ENCODE peak calls at places on chromosome 19, in five cellular contexts. One of them, this sample, is unnamed.

GRCh38 chr19:3132971-3133792 is 2.7 kb upstream of the GNA15 start:
- DNase-seq in non-pigmented ciliary epithelial cell: peak
- DNase-seq in neural crest cell: no peak
- DNase-seq in activated CD8-positive, alpha-beta memory T cell treated with anti-CD3 and anti-CD28 coated beads for 4 hours: peak
- DNase-seq in Right ventricle myocardium superior: peak
- DNase-seq in this sample: peak

GRCh38 chr19:5131866-5132561 is 163.1 kb downstream of the KDM4B start:
- DNase-seq in Right ventricle myocardium superior: no peak
- DNase-seq in non-pigmented ciliary epithelial cell: no peak
- DNase-seq in activated CD8-positive, alpha-beta memory T cell treated with anti-CD3 and anti-CD28 coated beads for 4 hours: no peak
- DNase-seq in neural crest cell: no peak
- DNase-seq in this sample: peak

GRCh38 chr19:41225238-41226052 is 6.4 kb downstream of the AXL start:
- DNase-seq in non-pigmented ciliary epithelial cell: peak
- DNase-seq in activated CD8-positive, alpha-beta memory T cell treated with anti-CD3 and anti-CD28 coated beads for 4 hours: peak
- DNase-seq in neural crest cell: no peak
- DNase-seq in Right ventricle myocardium superior: no peak
- DNase-seq in this sample: no peak

GRCh38 chr19:47230122-47230920 is 678 bp downstream of the BBC3 start:
- DNase-seq in non-pigmented ciliary epithelial cell: no peak
- DNase-seq in activated CD8-positive, alpha-beta memory T cell treated with anti-CD3 and anti-CD28 coated beads for 4 hours: no peak
- DNase-seq in neural crest cell: peak
- DNase-seq in Right ventricle myocardium superior: peak
- DNase-seq in this sample: peak

GRCh38 chr19:48403606-48404005 is 10.1 kb downstream of the GRIN2D start:
- DNase-seq in neural crest cell: no peak
- DNase-seq in non-pigmented ciliary epithelial cell: no peak
- DNase-seq in Right ventricle myocardium superior: peak
- DNase-seq in activated CD8-positive, alpha-beta memory T cell treated with anti-CD3 and anti-CD28 coated beads for 4 hours: peak
- DNase-seq in this sample: peak

GRCh38 chr19:17755977-17756670 is 4.8 kb downstream of the FCHO1 start:
- DNase-seq in activated CD8-positive, alpha-beta memory T cell treated with anti-CD3 and anti-CD28 coated beads for 4 hours: no peak
- DNase-seq in non-pigmented ciliary epithelial cell: no peak
- DNase-seq in neural crest cell: peak
- DNase-seq in Right ventricle myocardium superior: no peak
- DNase-seq in this sample: peak

GRCh38 chr19:18284710-18285430 is 3.4 kb upstream of the JUND start:
- DNase-seq in neural crest cell: no peak
- DNase-seq in Right ventricle myocardium superior: no peak
- DNase-seq in activated CD8-positive, alpha-beta memory T cell treated with anti-CD3 and anti-CD28 coated beads for 4 hours: no peak
- DNase-seq in non-pigmented ciliary epithelial cell: no peak
- DNase-seq in this sample: no peak

GRCh38 chr19:10699650-10700335 is 1.4 kb upstream of the QTRT1 start:
- DNase-seq in activated CD8-positive, alpha-beta memory T cell treated with anti-CD3 and anti-CD28 coated beads for 4 hours: peak
- DNase-seq in non-pigmented ciliary epithelial cell: no peak
- DNase-seq in Right ventricle myocardium superior: no peak
- DNase-seq in neural crest cell: peak
- DNase-seq in this sample: peak

GRCh38 chr19:58350001-58350801 is 3.1 kb downstream of the A1BG start:
- DNase-seq in Right ventricle myocardium superior: peak
- DNase-seq in activated CD8-positive, alpha-beta memory T cell treated with anti-CD3 and anti-CD28 coated beads for 4 hours: no peak
- DNase-seq in non-pigmented ciliary epithelial cell: no peak
- DNase-seq in neural crest cell: no peak
- DNase-seq in this sample: no peak

GRCh38 chr19:55255618-55256423 is 3.0 kb downstream of the PPP6R1 start:
- DNase-seq in neural crest cell: no peak
- DNase-seq in activated CD8-positive, alpha-beta memory T cell treated with anti-CD3 and anti-CD28 coated beads for 4 hours: peak
- DNase-seq in non-pigmented ciliary epithelial cell: no peak
- DNase-seq in Right ventricle myocardium superior: no peak
- DNase-seq in this sample: peak

GRCh38 chr19:35116085-35116801 is 620 bp downstream of the FXYD3 start:
- DNase-seq in activated CD8-positive, alpha-beta memory T cell treated with anti-CD3 and anti-CD28 coated beads for 4 hours: no peak
- DNase-seq in non-pigmented ciliary epithelial cell: no peak
- DNase-seq in neural crest cell: no peak
- DNase-seq in Right ventricle myocardium superior: no peak
- DNase-seq in this sample: no peak

GRCh38 chr19:7561229-7561806 is 25.8 kb downstream of the PNPLA6 start:
- DNase-seq in activated CD8-positive, alpha-beta memory T cell treated with anti-CD3 and anti-CD28 coated beads for 4 hours: no peak
- DNase-seq in Right ventricle myocardium superior: no peak
- DNase-seq in non-pigmented ciliary epithelial cell: no peak
- DNase-seq in neural crest cell: no peak
- DNase-seq in this sample: no peak

GRCh38 chr19:18725755-18726416 is 42.4 kb downstream of the CRTC1 start:
- DNase-seq in neural crest cell: no peak
- DNase-seq in non-pigmented ciliary epithelial cell: no peak
- DNase-seq in Right ventricle myocardium superior: no peak
- DNase-seq in activated CD8-positive, alpha-beta memory T cell treated with anti-CD3 and anti-CD28 coated beads for 4 hours: no peak
- DNase-seq in this sample: no peak

GRCh38 chr19:53132231-53132991 is at the start of gene ZNF415:
- DNase-seq in activated CD8-positive, alpha-beta memory T cell treated with anti-CD3 and anti-CD28 coated beads for 4 hours: peak
- DNase-seq in non-pigmented ciliary epithelial cell: peak
- DNase-seq in neural crest cell: peak
- DNase-seq in Right ventricle myocardium superior: peak
- DNase-seq in this sample: no peak

GRCh38 chr19:40604647-40605200 is 3.6 kb downstream of the LTBP4 start:
- DNase-seq in Right ventricle myocardium superior: peak
- DNase-seq in neural crest cell: no peak
- DNase-seq in non-pigmented ciliary epithelial cell: no peak
- DNase-seq in activated CD8-positive, alpha-beta memory T cell treated with anti-CD3 and anti-CD28 coated beads for 4 hours: no peak
- DNase-seq in this sample: peak

GRCh38 chr19:50531171-50531612 is 17.5 kb upstream of the ASPDH start:
- DNase-seq in Right ventricle myocardium superior: no peak
- DNase-seq in neural crest cell: no peak
- DNase-seq in activated CD8-positive, alpha-beta memory T cell treated with anti-CD3 and anti-CD28 coated beads for 4 hours: no peak
- DNase-seq in non-pigmented ciliary epithelial cell: no peak
- DNase-seq in this sample: no peak

GRCh38 chr19:18202759-18203407 is 959 bp downstream of the RAB3A start:
- DNase-seq in Right ventricle myocardium superior: no peak
- DNase-seq in neural crest cell: no peak
- DNase-seq in activated CD8-positive, alpha-beta memory T cell treated with anti-CD3 and anti-CD28 coated beads for 4 hours: no peak
- DNase-seq in non-pigmented ciliary epithelial cell: no peak
- DNase-seq in this sample: peak

GRCh38 chr19:16051254-16052025 is 24.9 kb upstream of the TPM4 start:
- DNase-seq in activated CD8-positive, alpha-beta memory T cell treated with anti-CD3 and anti-CD28 coated beads for 4 hours: peak
- DNase-seq in non-pigmented ciliary epithelial cell: no peak
- DNase-seq in neural crest cell: no peak
- DNase-seq in Right ventricle myocardium superior: no peak
- DNase-seq in this sample: peak

GRCh38 chr19:18607222-18608101 is 863 bp upstream of the CRLF1 start:
- DNase-seq in Right ventricle myocardium superior: no peak
- DNase-seq in neural crest cell: no peak
- DNase-seq in non-pigmented ciliary epithelial cell: no peak
- DNase-seq in activated CD8-positive, alpha-beta memory T cell treated with anti-CD3 and anti-CD28 coated beads for 4 hours: no peak
- DNase-seq in this sample: no peak

GRCh38 chr19:29645911-29646310 is 19.4 kb upstream of the PLEKHF1 start:
- DNase-seq in neural crest cell: no peak
- DNase-seq in activated CD8-positive, alpha-beta memory T cell treated with anti-CD3 and anti-CD28 coated beads for 4 hours: no peak
- DNase-seq in Right ventricle myocardium superior: peak
- DNase-seq in non-pigmented ciliary epithelial cell: no peak
- DNase-seq in this sample: no peak

GRCh38 chr19:2033825-2034159 is 17.3 kb downstream of the MKNK2 start:
- DNase-seq in activated CD8-positive, alpha-beta memory T cell treated with anti-CD3 and anti-CD28 coated beads for 4 hours: no peak
- DNase-seq in non-pigmented ciliary epithelial cell: no peak
- DNase-seq in neural crest cell: no peak
- DNase-seq in Right ventricle myocardium superior: peak
- DNase-seq in this sample: no peak

GRCh38 chr19:2239771-2240770 is 3.4 kb downstream of the SF3A2 start:
- DNase-seq in non-pigmented ciliary epithelial cell: peak
- DNase-seq in Right ventricle myocardium superior: no peak
- DNase-seq in activated CD8-positive, alpha-beta memory T cell treated with anti-CD3 and anti-CD28 coated beads for 4 hours: no peak
- DNase-seq in neural crest cell: no peak
- DNase-seq in this sample: peak

GRCh38 chr19:30790048-30790680 is 418.0 kb downstream of the ZNF536 start:
- DNase-seq in non-pigmented ciliary epithelial cell: no peak
- DNase-seq in activated CD8-positive, alpha-beta memory T cell treated with anti-CD3 and anti-CD28 coated beads for 4 hours: no peak
- DNase-seq in neural crest cell: no peak
- DNase-seq in Right ventricle myocardium superior: no peak
- DNase-seq in this sample: no peak

GRCh38 chr19:1009976-1010538 is 9.8 kb downstream of the GRIN3B start:
- DNase-seq in Right ventricle myocardium superior: no peak
- DNase-seq in activated CD8-positive, alpha-beta memory T cell treated with anti-CD3 and anti-CD28 coated beads for 4 hours: no peak
- DNase-seq in non-pigmented ciliary epithelial cell: no peak
- DNase-seq in neural crest cell: no peak
- DNase-seq in this sample: no peak

GRCh38 chr19:2791440-2791839 is 6.1 kb downstream of the THOP1 start:
- DNase-seq in neural crest cell: no peak
- DNase-seq in Right ventricle myocardium superior: no peak
- DNase-seq in activated CD8-positive, alpha-beta memory T cell treated with anti-CD3 and anti-CD28 coated beads for 4 hours: no peak
- DNase-seq in non-pigmented ciliary epithelial cell: no peak
- DNase-seq in this sample: no peak

GRCh38 chr19:44909775-44910174 is 4.2 kb downstream of the APOE start:
- DNase-seq in activated CD8-positive, alpha-beta memory T cell treated with anti-CD3 and anti-CD28 coated beads for 4 hours: no peak
- DNase-seq in non-pigmented ciliary epithelial cell: no peak
- DNase-seq in neural crest cell: no peak
- DNase-seq in Right ventricle myocardium superior: no peak
- DNase-seq in this sample: no peak

This sample was measured in NAMALWA.